ENCODE peak calls at places on chromosomes 11 and 22, in eight cellular contexts. A is fibroblast of pulmonary artery; V is HEK293T; S is KBM-7; D is CD4-positive, CD25-positive, alpha-beta regulatory T cell; L is tibial nerve; H is substantia nigra; U is fibroblast of mammary gland. C is an unnamed sample.

GRCh38 chr11:66068923-66069714 is 953 bp upstream of the PACS1 start:
- DNase-seq in A (peak), V (no peak), S (peak), D (peak), L (peak), H (no peak), U (peak), C (peak)

GRCh38 chr11:106956887-106957505 is 61.3 kb downstream of the GUCY1A2 start:
- DNase-seq in A (no peak), V (no peak), S (no peak), D (no peak), L (no peak), H (no peak), U (no peak), C (peak)

GRCh38 chr11:44623321-44623715 is 57.9 kb downstream of the CD82 start:
- DNase-seq in A (peak), V (no peak), S (no peak), D (no peak), L (peak), H (no peak), U (no peak), C (no peak)

GRCh38 chr22:38317237-38317994 is at the start of gene CSNK1E:
- DNase-seq in A (no peak), V (peak), S (peak), D (peak), L (peak), H (peak), U (no peak), C (peak)

GRCh38 chr11:14249121-14249963 is 109.6 kb downstream of the RRAS2 start:
- DNase-seq in A (peak), V (peak), S (peak), D (peak), L (peak), H (no peak), U (peak), C (peak)

GRCh38 chr11:65373839-65374580 is 8.4 kb downstream of the SLC25A45 start:
- DNase-seq in A (no peak), V (no peak), S (no peak), D (no peak), L (no peak), H (no peak), U (peak), C (no peak)

GRCh38 chr22:26893711-26894110 is 236.3 kb downstream of the MIAT start:
- DNase-seq in A (no peak), V (no peak), S (no peak), D (no peak), L (no peak), H (no peak), U (no peak), C (no peak)

GRCh38 chr22:42697542-42698013 is 23.1 kb downstream of the A4GALT start:
- DNase-seq in A (peak), V (no peak), S (no peak), D (no peak), L (peak), H (no peak), U (peak), C (no peak)

GRCh38 chr22:37095113-37095512 is 14.4 kb downstream of the TMPRSS6 start:
- DNase-seq in A (no peak), V (no peak), S (no peak), D (no peak), L (no peak), H (no peak), U (no peak), C (no peak)

GRCh38 chr11:19225599-19225998 is 15.1 kb downstream of the E2F8 start:
- DNase-seq in A (no peak), V (no peak), S (no peak), D (no peak), L (no peak), H (no peak), U (no peak), C (no peak)

GRCh38 chr11:3823303-3823702 is 14.9 kb downstream of the PGAP2 start:
- DNase-seq in A (peak), V (no peak), S (no peak), D (no peak), L (no peak), H (no peak), U (peak), C (no peak)

GRCh38 chr11:114180301-114181055 is 115.7 kb upstream of the NNMT start:
- DNase-seq in A (peak), V (no peak), S (peak), D (no peak), L (no peak), H (no peak), U (peak), C (peak)

GRCh38 chr11:66100272-66101037 is 30.4 kb downstream of the PACS1 start:
- DNase-seq in A (peak), V (no peak), S (peak), D (peak), L (peak), H (peak), U (peak), C (no peak)

GRCh38 chr11:63663809-63664208 is 7.4 kb downstream of the ATL3 start:
- DNase-seq in A (peak), V (no peak), S (no peak), D (no peak), L (no peak), H (no peak), U (peak), C (no peak)

GRCh38 chr11:124602751-124603150 is 8.5 kb upstream of the PANX3 start:
- DNase-seq in A (no peak), V (no peak), S (no peak), D (no peak), L (no peak), H (no peak), U (no peak), C (no peak)